ENCODE peak calls at places on chromosome X, in five cellular contexts. A, X, J, W and O are unnamed samples.

GRCh38 chrX:144293229-144293628 is 409.4 kb downstream of the UBE2NL start:
- DNase-seq in W (no peak), J (no peak), A (no peak), X (no peak), O (no peak)

GRCh38 chrX:13742397-13743176 is 8.0 kb downstream of the OFD1 start:
- DNase-seq in J (no peak), A (no peak), X (no peak), W (no peak), O (peak)

GRCh38 chrX:46840946-46841740 is 4.3 kb downstream of the RP2 start:
- DNase-seq in X (peak), A (no peak), J (no peak), W (no peak), O (no peak)

GRCh38 chrX:14361430-14361829 is 167.9 kb upstream of the GLRA2 start:
- DNase-seq in X (no peak), J (no peak), W (no peak), A (no peak), O (no peak)

GRCh38 chrX:102651242-102651967 is at the start of gene GPRASP1:
- DNase-seq in J (peak), X (peak), A (peak), W (peak), O (peak)

GRCh38 chrX:153538424-153538823 is 21.0 kb downstream of the ATP2B3 start:
- DNase-seq in W (no peak), J (no peak), X (no peak), A (no peak), O (no peak)

GRCh38 chrX:68697465-68698125 is 50.1 kb downstream of the STARD8 start:
- DNase-seq in W (no peak), X (no peak), J (no peak), A (no peak), O (no peak)

GRCh38 chrX:15856580-15856979 is 2.0 kb upstream of the AP1S2 start:
- DNase-seq in X (no peak), J (no peak), A (no peak), W (no peak), O (no peak)

GRCh38 chrX:148500428-148501120 is at the start of gene AFF2:
- DNase-seq in X (no peak), W (peak), A (peak), J (no peak), O (peak)

GRCh38 chrX:9899640-9900075 is 67.5 kb upstream of the CLDN34 start:
- DNase-seq in W (peak), A (no peak), X (peak), J (no peak), O (no peak)

GRCh38 chrX:17984415-17984814 is 123.3 kb upstream of the RAI2 start:
- DNase-seq in X (no peak), A (no peak), J (no peak), W (peak), O (peak)

GRCh38 chrX:57918750-57919436 is 8.6 kb upstream of the ZXDA start:
- DNase-seq in X (no peak), J (no peak), A (no peak), W (no peak), O (peak)

GRCh38 chrX:49884290-49884862 is 5.1 kb downstream of the USP27X start:
- DNase-seq in A (no peak), J (peak), X (no peak), W (peak), O (peak)

GRCh38 chrX:30580641-30581040 is 3.1 kb upstream of the TASL start:
- DNase-seq in J (no peak), W (no peak), X (no peak), A (no peak), O (no peak)

GRCh38 chrX:7522860-7523259 is 320.1 kb upstream of the VCX start:
- DNase-seq in W (no peak), X (no peak), A (no peak), J (no peak), O (no peak)

GRCh38 chrX:53091354-53091753 is 2.6 kb upstream of the KANTR start:
- DNase-seq in A (no peak), J (no peak), W (no peak), X (no peak), O (no peak)

GRCh38 chrX:40065291-40066046 is 32.3 kb downstream of the BCOR start:
- DNase-seq in W (no peak), A (no peak), J (no peak), X (no peak), O (no peak)

GRCh38 chrX:54640721-54641120 is 110.7 kb downstream of the GNL3L start:
- DNase-seq in J (no peak), W (no peak), A (no peak), X (no peak), O (peak)

GRCh38 chrX:24703185-24703494 is 9.4 kb downstream of the POLA1 start:
- DNase-seq in A (no peak), X (no peak), W (no peak), J (no peak), O (no peak)

GRCh38 chrX:153924149-153924861 is 1.8 kb downstream of the ARHGAP4 start:
- DNase-seq in X (peak), A (no peak), W (peak), J (no peak), O (peak)

GRCh38 chrX:76862509-76862908 is 435.0 kb downstream of the MAGEE1 start:
- DNase-seq in W (no peak), J (no peak), A (no peak), X (no peak), O (no peak)

GRCh38 chrX:80181079-80181478 is 166.5 kb downstream of the TBX22 start:
- DNase-seq in X (no peak), W (peak), A (no peak), J (no peak), O (peak)

GRCh38 chrX:37405954-37406353 is 56.8 kb downstream of the PRRG1 start:
- DNase-seq in A (no peak), W (no peak), X (no peak), J (no peak), O (no peak)

GRCh38 chrX:11261260-11261659 is 32.0 kb upstream of the AMELX start:
- DNase-seq in J (no peak), W (no peak), X (no peak), A (no peak), O (no peak)

GRCh38 chrX:56764153-56764974 is 35.3 kb downstream of the NBDY start:
- DNase-seq in J (peak), A (peak), X (no peak), W (peak), O (peak)

GRCh38 chrX:20254712-20255299 is 11.9 kb downstream of the RPS6KA3 start:
- DNase-seq in J (no peak), A (no peak), X (no peak), W (no peak), O (no peak)

GRCh38 chrX:123169247-123169901 is 14.7 kb upstream of the GRIA3 start:
- DNase-seq in J (no peak), W (no peak), X (no peak), A (no peak), O (no peak)

GRCh38 chrX:12425496-12425895 is 287.2 kb downstream of the FRMPD4 start:
- DNase-seq in X (no peak), A (no peak), W (no peak), J (no peak), O (no peak)

GRCh38 chrX:42739258-42739657 is 38.7 kb downstream of the PPP1R2C start:
- DNase-seq in X (no peak), W (no peak), J (no peak), A (no peak), O (no peak)

GRCh38 chrX:50152421-50152820 is 48.4 kb downstream of the AKAP4 start:
- DNase-seq in A (no peak), J (no peak), W (no peak), X (no peak), O (no peak)

GRCh38 chrX:12956704-12957541 is 18.0 kb upstream of the TMSB4X start:
- DNase-seq in X (no peak), A (no peak), W (no peak), J (no peak), O (peak)

GRCh38 chrX:11447418-11447817 is 154.2 kb downstream of the AMELX start:
- DNase-seq in W (no peak), J (no peak), A (no peak), X (no peak), O (no peak)